ENCODE peak calls at places on chromosomes 12 and 14, in ten cellular contexts. E, U, V, C, S, Z, Q, W, X and N are unnamed samples.

GRCh38 chr14:81273961-81274360 is 53.2 kb upstream of the GTF2A1 start:
- DNase-seq in S (no peak), X (no peak), C (no peak), U (no peak), E (no peak), Z (no peak), W (no peak), V (no peak), Q (no peak), N (no peak)

GRCh38 chr14:93997082-93997481 is at the start of gene CCDC197:
- DNase-seq in C (no peak), U (no peak), S (no peak), V (no peak), E (no peak), Z (no peak), W (no peak), X (no peak), Q (peak), N (no peak)

GRCh38 chr12:15880721-15881120 is 1.5 kb upstream of the STRAP start:
- DNase-seq in S (no peak), E (no peak), Q (no peak), Z (no peak), V (no peak), W (no peak), U (no peak), X (no peak), C (no peak), N (no peak)

GRCh38 chr12:113235976-113236375 is 14.7 kb downstream of the TPCN1 start:
- DNase-seq in E (no peak), C (peak), U (peak), Q (no peak), V (no peak), S (no peak), X (no peak), Z (no peak), W (no peak), N (peak)

GRCh38 chr12:71627438-71628002 is 36.1 kb downstream of the ZFC3H1 start:
- DNase-seq in E (no peak), X (no peak), Q (no peak), U (no peak), Z (no peak), V (no peak), S (no peak), C (no peak), W (no peak), N (no peak)

GRCh38 chr14:36942522-36943245 is 229.7 kb downstream of the SLC25A21 start:
- DNase-seq in V (peak), S (no peak), W (no peak), U (no peak), X (no peak), C (no peak), Z (no peak), E (no peak), Q (no peak), N (no peak)

GRCh38 chr12:43210437-43211197 is 341.4 kb downstream of the ADAMTS20 start:
- DNase-seq in C (no peak), X (no peak), V (peak), U (no peak), Q (no peak), Z (no peak), E (no peak), W (peak), S (no peak), N (no peak)

GRCh38 chr12:5432011-5432400 is at the start of gene NTF3:
- DNase-seq in Q (peak), U (peak), X (no peak), Z (peak), C (no peak), S (no peak), W (no peak), V (peak), E (no peak), N (no peak)

GRCh38 chr12:78035913-78036658 is 205.4 kb downstream of the NAV3 start:
- DNase-seq in E (no peak), Q (no peak), W (no peak), X (peak), V (no peak), C (no peak), S (peak), U (no peak), Z (peak), N (peak)

GRCh38 chr12:20501958-20502357 is 133.6 kb downstream of the PDE3A start:
- DNase-seq in Q (no peak), E (no peak), U (no peak), W (no peak), X (no peak), C (no peak), V (no peak), Z (no peak), S (no peak), N (no peak)

GRCh38 chr12:100154472-100155247 is 12.0 kb upstream of the BLTP3B start:
- DNase-seq in W (peak), Q (peak), E (peak), X (peak), C (peak), V (peak), U (peak), Z (peak), S (peak), N (peak)

GRCh38 chr12:110928700-110929099 is 8.3 kb upstream of the MYL2 start:
- DNase-seq in Z (no peak), E (no peak), S (no peak), W (no peak), U (no peak), Q (no peak), C (no peak), V (no peak), X (no peak), N (no peak)

GRCh38 chr12:56315626-56316473 is at the start of gene CNPY2:
- DNase-seq in X (peak), Z (peak), Q (peak), W (peak), E (peak), S (peak), U (peak), V (peak), C (peak), N (peak)

GRCh38 chr14:58541623-58542022 is 96.1 kb upstream of the DACT1 start:
- DNase-seq in X (no peak), Z (no peak), E (no peak), V (no peak), W (no peak), C (no peak), U (no peak), Q (no peak), S (peak), N (no peak)

GRCh38 chr14:59438148-59438766 is 26.9 kb downstream of the GPR135 start:
- DNase-seq in E (no peak), Q (no peak), X (no peak), Z (no peak), U (no peak), W (no peak), S (no peak), V (peak), C (no peak), N (no peak)

GRCh38 chr14:81727243-81727642 is 193.6 kb upstream of the SEL1L start:
- DNase-seq in V (no peak), X (no peak), C (no peak), W (no peak), Q (no peak), S (no peak), Z (no peak), U (peak), E (no peak), N (no peak)

GRCh38 chr14:88729159-88729558 is 63.6 kb downstream of the EML5 start:
- DNase-seq in V (no peak), E (no peak), X (no peak), C (no peak), U (no peak), W (no peak), S (no peak), Q (no peak), Z (no peak), N (no peak)

GRCh38 chr12:49261726-49262125 is 3.2 kb upstream of the TUBA1C start:
- DNase-seq in X (no peak), C (no peak), Q (no peak), W (no peak), U (no peak), S (no peak), Z (no peak), E (no peak), V (peak), N (no peak)

GRCh38 chr12:72493390-72493789 is 221.2 kb downstream of the TRHDE start:
- DNase-seq in Q (no peak), C (no peak), V (peak), U (no peak), E (no peak), X (no peak), W (no peak), S (no peak), Z (no peak), N (no peak)

GRCh38 chr12:38850463-38850862 is 54.9 kb downstream of the CPNE8 start:
- DNase-seq in V (no peak), U (no peak), X (no peak), Z (no peak), E (no peak), C (no peak), S (no peak), Q (no peak), W (no peak), N (no peak)

GRCh38 chr12:128806573-128806972 is 17.2 kb downstream of the SLC15A4 start:
- DNase-seq in E (no peak), X (no peak), Z (no peak), V (no peak), C (no peak), U (no peak), Q (no peak), S (no peak), W (no peak), N (no peak)

GRCh38 chr14:93089501-93090269 is 26.0 kb downstream of the ITPK1 start:
- DNase-seq in C (no peak), Q (no peak), U (no peak), W (no peak), V (peak), S (no peak), X (no peak), E (no peak), Z (no peak), N (no peak)

GRCh38 chr14:53751650-53752049 is 205.0 kb downstream of the BMP4 start:
- DNase-seq in Q (no peak), E (no peak), S (no peak), X (no peak), U (no peak), Z (no peak), W (no peak), V (no peak), C (no peak), N (no peak)

GRCh38 chr12:97716356-97716755 is 253.8 kb downstream of the RMST start:
- DNase-seq in U (no peak), W (no peak), X (no peak), S (peak), V (no peak), Q (no peak), C (no peak), E (no peak), Z (no peak), N (no peak)

GRCh38 chr12:93839076-93839475 is 161.9 kb downstream of the CRADD start:
- DNase-seq in S (no peak), E (no peak), C (no peak), W (no peak), Q (no peak), V (no peak), X (no peak), Z (no peak), U (no peak), N (no peak)

GRCh38 chr12:127355061-127355820 is 911.7 kb upstream of the TMEM132C start:
- DNase-seq in C (no peak), S (no peak), V (peak), U (no peak), E (no peak), Q (no peak), W (no peak), X (no peak), Z (no peak), N (no peak)

GRCh38 chr12:32419520-32419960 is 20.2 kb downstream of the FGD4 start:
- DNase-seq in U (no peak), V (no peak), Z (no peak), W (no peak), Q (no peak), X (no peak), C (no peak), S (no peak), E (no peak), N (no peak)

GRCh38 chr12:43847427-43847826 is 11.5 kb downstream of the TMEM117 start:
- DNase-seq in X (no peak), E (no peak), Z (no peak), S (no peak), V (peak), W (no peak), U (no peak), C (no peak), Q (no peak), N (no peak)

GRCh38 chr14:102323102-102323501 is 3.6 kb downstream of the ZNF839 start:
- DNase-seq in X (peak), U (peak), S (peak), W (no peak), Z (peak), V (peak), C (peak), E (no peak), Q (peak), N (no peak)

GRCh38 chr12:21933656-21934055 is 7.6 kb downstream of the ABCC9 start:
- DNase-seq in S (no peak), X (no peak), W (no peak), C (no peak), E (no peak), Q (no peak), Z (no peak), V (no peak), U (no peak), N (no peak)

GRCh38 chr14:101072945-101073597 is 169.5 kb upstream of the RTL1 start:
- DNase-seq in S (peak), U (peak), V (peak), W (no peak), Q (peak), Z (peak), X (peak), E (no peak), C (peak), N (peak)

GRCh38 chr12:22275847-22276246 is 58.7 kb downstream of the ST8SIA1 start:
- DNase-seq in U (peak), Q (no peak), Z (no peak), S (no peak), C (peak), W (no peak), E (no peak), X (peak), V (peak), N (peak)

GRCh38 chr12:116759783-116760581 is 21.9 kb downstream of the RNFT2 start:
- DNase-seq in W (no peak), V (no peak), S (peak), E (no peak), C (peak), Z (peak), X (no peak), U (peak), Q (peak), N (no peak)